ENCODE peak calls at places on chromosomes 1 and 21, in seven cellular contexts. One of them, this sample, is unnamed.

GRCh38 chr1:53107570-53108322 is 34.7 kb downstream of the SLC1A7 start:
- DNase-seq in upper lobe of right lung: no peak
- DNase-seq in SK-N-SH: no peak
- DNase-seq in astrocyte: peak
- DNase-seq in endothelial cell: no peak
- DNase-seq in MCF 10A: no peak
- DNase-seq in cardiac fibroblast: peak
- DNase-seq in this sample: no peak

GRCh38 chr21:33901421-33902288 is 13.9 kb downstream of the ATP5PO start:
- DNase-seq in upper lobe of right lung: no peak
- DNase-seq in SK-N-SH: peak
- DNase-seq in astrocyte: peak
- DNase-seq in endothelial cell: peak
- DNase-seq in MCF 10A: peak
- DNase-seq in cardiac fibroblast: peak
- DNase-seq in this sample: no peak

GRCh38 chr1:109197163-109198042 is 16.3 kb upstream of the SARS1 start:
- DNase-seq in upper lobe of right lung: no peak
- DNase-seq in SK-N-SH: no peak
- DNase-seq in astrocyte: peak
- DNase-seq in endothelial cell: peak
- DNase-seq in MCF 10A: peak
- DNase-seq in cardiac fibroblast: peak
- DNase-seq in this sample: no peak

GRCh38 chr1:151368000-151368744 is 4.3 kb downstream of the SELENBP1 start:
- DNase-seq in upper lobe of right lung: no peak
- DNase-seq in SK-N-SH: no peak
- DNase-seq in astrocyte: no peak
- DNase-seq in endothelial cell: no peak
- DNase-seq in MCF 10A: no peak
- DNase-seq in cardiac fibroblast: peak
- DNase-seq in this sample: peak

GRCh38 chr1:214233856-214234634 is 46.9 kb upstream of the SMYD2 start:
- DNase-seq in upper lobe of right lung: no peak
- DNase-seq in SK-N-SH: no peak
- DNase-seq in astrocyte: no peak
- DNase-seq in endothelial cell: no peak
- DNase-seq in MCF 10A: no peak
- DNase-seq in cardiac fibroblast: no peak
- DNase-seq in this sample: no peak

GRCh38 chr1:28631713-28632112 is 11.2 kb downstream of the TAF12 start:
- DNase-seq in upper lobe of right lung: no peak
- DNase-seq in SK-N-SH: no peak
- DNase-seq in astrocyte: no peak
- DNase-seq in endothelial cell: no peak
- DNase-seq in MCF 10A: no peak
- DNase-seq in cardiac fibroblast: no peak
- DNase-seq in this sample: no peak

GRCh38 chr1:201634261-201634660 is 95.3 kb downstream of the NAV1 start:
- DNase-seq in upper lobe of right lung: no peak
- DNase-seq in SK-N-SH: no peak
- DNase-seq in astrocyte: peak
- DNase-seq in endothelial cell: no peak
- DNase-seq in MCF 10A: peak
- DNase-seq in cardiac fibroblast: peak
- DNase-seq in this sample: no peak

GRCh38 chr1:47663286-47663685 is 225.4 kb downstream of the FOXD2 start:
- DNase-seq in upper lobe of right lung: no peak
- DNase-seq in SK-N-SH: no peak
- DNase-seq in astrocyte: peak
- DNase-seq in endothelial cell: no peak
- DNase-seq in MCF 10A: no peak
- DNase-seq in cardiac fibroblast: no peak
- DNase-seq in this sample: no peak

GRCh38 chr1:230120949-230121381 is 53.9 kb downstream of the GALNT2 start:
- DNase-seq in upper lobe of right lung: no peak
- DNase-seq in SK-N-SH: peak
- DNase-seq in astrocyte: no peak
- DNase-seq in endothelial cell: peak
- DNase-seq in MCF 10A: peak
- DNase-seq in cardiac fibroblast: no peak
- DNase-seq in this sample: no peak

GRCh38 chr1:197902454-197903195 is at the start of gene C1orf53:
- DNase-seq in upper lobe of right lung: peak
- DNase-seq in SK-N-SH: peak
- DNase-seq in astrocyte: peak
- DNase-seq in endothelial cell: peak
- DNase-seq in MCF 10A: peak
- DNase-seq in cardiac fibroblast: peak
- DNase-seq in this sample: no peak

GRCh38 chr1:38600286-38600685 is 259.3 kb downstream of the RRAGC start:
- DNase-seq in upper lobe of right lung: no peak
- DNase-seq in SK-N-SH: no peak
- DNase-seq in astrocyte: no peak
- DNase-seq in endothelial cell: no peak
- DNase-seq in MCF 10A: no peak
- DNase-seq in cardiac fibroblast: no peak
- DNase-seq in this sample: no peak

GRCh38 chr1:223106856-223107255 is 36.2 kb downstream of the TLR5 start:
- DNase-seq in upper lobe of right lung: no peak
- DNase-seq in SK-N-SH: no peak
- DNase-seq in astrocyte: no peak
- DNase-seq in endothelial cell: no peak
- DNase-seq in MCF 10A: peak
- DNase-seq in cardiac fibroblast: peak
- DNase-seq in this sample: no peak

GRCh38 chr1:197141556-197141955 is 4.9 kb downstream of the ASPM start:
- DNase-seq in upper lobe of right lung: no peak
- DNase-seq in SK-N-SH: no peak
- DNase-seq in astrocyte: no peak
- DNase-seq in endothelial cell: no peak
- DNase-seq in MCF 10A: no peak
- DNase-seq in cardiac fibroblast: no peak
- DNase-seq in this sample: no peak

GRCh38 chr1:232968965-232969364 is 18.6 kb downstream of the NTPCR start:
- DNase-seq in upper lobe of right lung: no peak
- DNase-seq in SK-N-SH: no peak
- DNase-seq in astrocyte: peak
- DNase-seq in endothelial cell: no peak
- DNase-seq in MCF 10A: no peak
- DNase-seq in cardiac fibroblast: peak
- DNase-seq in this sample: no peak

GRCh38 chr1:52032785-52033131 is 852 bp downstream of the KTI12 start:
- DNase-seq in upper lobe of right lung: no peak
- DNase-seq in SK-N-SH: peak
- DNase-seq in astrocyte: peak
- DNase-seq in endothelial cell: peak
- DNase-seq in MCF 10A: peak
- DNase-seq in cardiac fibroblast: peak
- DNase-seq in this sample: no peak

GRCh38 chr1:201184734-201185453 is 5.7 kb upstream of the IGFN1 start:
- DNase-seq in upper lobe of right lung: no peak
- DNase-seq in SK-N-SH: peak
- DNase-seq in astrocyte: peak
- DNase-seq in endothelial cell: peak
- DNase-seq in MCF 10A: peak
- DNase-seq in cardiac fibroblast: peak
- DNase-seq in this sample: no peak

GRCh38 chr1:40703316-40703715 is 11.8 kb downstream of the NFYC start:
- DNase-seq in upper lobe of right lung: no peak
- DNase-seq in SK-N-SH: no peak
- DNase-seq in astrocyte: peak
- DNase-seq in endothelial cell: no peak
- DNase-seq in MCF 10A: peak
- DNase-seq in cardiac fibroblast: peak
- DNase-seq in this sample: no peak

GRCh38 chr21:15444118-15444960 is 285.4 kb upstream of the USP25 start:
- DNase-seq in upper lobe of right lung: no peak
- DNase-seq in SK-N-SH: no peak
- DNase-seq in astrocyte: no peak
- DNase-seq in endothelial cell: no peak
- DNase-seq in MCF 10A: no peak
- DNase-seq in cardiac fibroblast: no peak
- DNase-seq in this sample: no peak

GRCh38 chr1:153945131-153945794 is 1.3 kb downstream of the DENND4B start:
- DNase-seq in upper lobe of right lung: peak
- DNase-seq in SK-N-SH: peak
- DNase-seq in astrocyte: peak
- DNase-seq in endothelial cell: no peak
- DNase-seq in MCF 10A: peak
- DNase-seq in cardiac fibroblast: peak
- DNase-seq in this sample: peak

GRCh38 chr1:182925661-182926060 is 27.3 kb downstream of the SHCBP1L start:
- DNase-seq in upper lobe of right lung: no peak
- DNase-seq in SK-N-SH: no peak
- DNase-seq in astrocyte: no peak
- DNase-seq in endothelial cell: no peak
- DNase-seq in MCF 10A: no peak
- DNase-seq in cardiac fibroblast: no peak
- DNase-seq in this sample: no peak

GRCh38 chr1:116875391-116875790 is 34.3 kb upstream of the PTGFRN start:
- DNase-seq in upper lobe of right lung: no peak
- DNase-seq in SK-N-SH: no peak
- DNase-seq in astrocyte: no peak
- DNase-seq in endothelial cell: no peak
- DNase-seq in MCF 10A: no peak
- DNase-seq in cardiac fibroblast: no peak
- DNase-seq in this sample: no peak

GRCh38 chr1:58432813-58433668 is 113.5 kb downstream of the OMA1 start:
- DNase-seq in upper lobe of right lung: no peak
- DNase-seq in SK-N-SH: peak
- DNase-seq in astrocyte: peak
- DNase-seq in endothelial cell: peak
- DNase-seq in MCF 10A: peak
- DNase-seq in cardiac fibroblast: peak
- DNase-seq in this sample: no peak

GRCh38 chr1:175853681-175854080 is 110.3 kb upstream of the TNR start:
- DNase-seq in upper lobe of right lung: no peak
- DNase-seq in SK-N-SH: no peak
- DNase-seq in astrocyte: no peak
- DNase-seq in endothelial cell: no peak
- DNase-seq in MCF 10A: no peak
- DNase-seq in cardiac fibroblast: no peak
- DNase-seq in this sample: no peak

DNA sequence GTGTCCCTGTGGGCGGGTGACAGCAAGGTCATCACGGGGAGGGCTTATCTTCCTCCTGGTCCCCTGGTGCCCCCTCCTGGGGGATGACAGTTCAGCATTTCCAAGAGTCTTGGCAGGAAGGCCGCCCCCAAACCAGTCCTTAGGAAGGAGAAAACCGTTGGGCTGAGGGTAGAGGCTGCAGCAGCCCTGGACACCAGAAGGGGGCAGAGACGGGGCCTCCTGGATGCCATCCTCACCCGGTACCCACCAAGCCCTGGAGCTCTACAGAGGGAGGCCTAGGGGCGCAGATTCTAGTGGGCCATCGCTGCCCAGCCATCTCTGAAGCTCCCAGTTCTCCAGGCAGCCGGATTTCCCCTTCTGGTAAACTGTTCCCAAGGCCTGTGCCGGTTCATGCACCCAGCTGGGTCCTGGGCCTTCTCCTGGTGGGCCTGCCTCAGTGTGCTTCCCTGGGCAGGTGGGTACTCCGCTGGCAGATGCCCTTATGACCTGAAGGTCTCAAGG is 14.8 kb upstream of the ZNF669 start:
- DNase-seq in upper lobe of right lung: no peak
- DNase-seq in SK-N-SH: peak
- DNase-seq in astrocyte: no peak
- DNase-seq in endothelial cell: peak
- DNase-seq in MCF 10A: peak
- DNase-seq in cardiac fibroblast: peak
- DNase-seq in this sample: no peak
- TF ChIP-seq CTCF in upper lobe of right lung: no peak
- TF ChIP-seq CTCF in SK-N-SH: peak
- TF ChIP-seq CTCF in astrocyte: no peak
- TF ChIP-seq CTCF in endothelial cell: no peak
- TF ChIP-seq CTCF in MCF 10A: peak
- TF ChIP-seq CTCF in cardiac fibroblast: peak
- TF ChIP-seq CTCF in this sample: peak

DNA sequence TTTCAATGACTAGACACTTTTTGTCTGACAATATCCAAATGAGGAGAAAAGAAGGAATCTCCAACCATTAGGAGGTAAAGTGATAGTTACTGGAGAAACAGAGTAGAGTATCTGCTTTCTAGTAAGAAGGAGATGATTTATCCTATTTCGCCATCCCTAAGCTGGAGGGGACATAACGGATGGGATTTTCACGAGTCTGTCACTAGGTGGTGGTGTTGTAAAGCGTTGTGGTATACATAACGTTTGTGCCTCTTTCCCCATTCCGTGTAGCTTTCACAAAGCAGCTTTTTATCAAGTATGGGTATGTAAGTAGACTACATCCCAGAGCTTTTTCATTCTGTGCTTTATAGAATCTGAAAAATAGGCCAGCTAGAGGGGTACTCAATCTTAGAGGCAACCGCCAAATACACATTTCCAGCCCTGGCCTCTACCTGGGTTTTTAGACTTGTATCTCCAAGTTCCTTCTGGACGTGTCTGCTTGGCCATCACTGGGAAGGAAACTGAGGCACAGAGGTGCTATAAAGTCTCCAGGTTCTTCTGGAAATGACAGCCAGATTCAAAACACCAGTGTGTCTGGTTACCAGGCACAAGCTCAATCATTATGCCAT is 33.3 kb upstream of the FAM3B start:
- DNase-seq in upper lobe of right lung: no peak
- DNase-seq in SK-N-SH: peak
- DNase-seq in astrocyte: peak
- DNase-seq in endothelial cell: peak
- DNase-seq in MCF 10A: peak
- DNase-seq in cardiac fibroblast: peak
- DNase-seq in this sample: no peak
- TF ChIP-seq CTCF in upper lobe of right lung: peak
- TF ChIP-seq CTCF in SK-N-SH: peak
- TF ChIP-seq CTCF in astrocyte: peak
- TF ChIP-seq CTCF in endothelial cell: peak
- TF ChIP-seq CTCF in MCF 10A: peak
- TF ChIP-seq CTCF in cardiac fibroblast: peak
- TF ChIP-seq CTCF in this sample: peak

GRCh38 chr1:23804183-23804582 is 3.6 kb upstream of the GALE start:
- DNase-seq in upper lobe of right lung: no peak
- DNase-seq in SK-N-SH: peak
- DNase-seq in astrocyte: no peak
- DNase-seq in endothelial cell: peak
- DNase-seq in MCF 10A: no peak
- DNase-seq in cardiac fibroblast: no peak
- DNase-seq in this sample: no peak
- TF ChIP-seq CTCF in upper lobe of right lung: no peak
- TF ChIP-seq CTCF in SK-N-SH: peak
- TF ChIP-seq CTCF in astrocyte: no peak
- TF ChIP-seq CTCF in endothelial cell: peak
- TF ChIP-seq CTCF in MCF 10A: no peak
- TF ChIP-seq CTCF in cardiac fibroblast: peak
- TF ChIP-seq CTCF in this sample: peak

DNA sequence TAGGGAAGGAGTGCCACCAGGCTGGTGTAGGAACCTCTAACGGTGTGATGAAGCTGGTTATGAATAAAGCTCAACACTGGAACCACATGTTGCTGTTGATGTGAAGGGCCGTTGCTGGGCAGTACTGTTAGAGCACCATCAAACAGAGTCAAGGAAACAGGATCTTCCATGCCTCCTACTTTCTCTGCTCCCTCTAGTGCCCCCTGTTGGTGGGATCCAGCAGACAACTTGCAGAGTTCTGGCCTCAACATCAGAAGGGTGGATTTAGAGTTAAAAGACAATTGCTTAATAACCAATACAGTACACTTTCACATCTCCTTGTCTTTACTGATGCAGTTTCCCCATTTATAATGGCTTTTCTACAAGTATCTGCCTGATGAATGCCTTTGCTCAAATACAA is 336.4 kb downstream of the NTNG1 start:
- DNase-seq in upper lobe of right lung: no peak
- DNase-seq in SK-N-SH: no peak
- DNase-seq in astrocyte: no peak
- DNase-seq in endothelial cell: no peak
- DNase-seq in MCF 10A: no peak
- DNase-seq in cardiac fibroblast: no peak
- DNase-seq in this sample: no peak
- TF ChIP-seq CTCF in upper lobe of right lung: no peak
- TF ChIP-seq CTCF in SK-N-SH: peak
- TF ChIP-seq CTCF in astrocyte: no peak
- TF ChIP-seq CTCF in endothelial cell: peak
- TF ChIP-seq CTCF in MCF 10A: peak
- TF ChIP-seq CTCF in cardiac fibroblast: no peak
- TF ChIP-seq CTCF in this sample: no peak